ENCODE peak calls at places on chromosomes 6 and 20, in eight cellular contexts. M is AG04449, H is upper lobe of left lung, Q is right lobe of liver, L is MM.1S, U is foreskin fibroblast, P is esophagus muscularis mucosa, A is endodermal cell. Y is an unnamed sample.

GRCh38 chr6:154071236-154071635 is 32.2 kb downstream of the OPRM1 start:
- DNase-seq in M (no peak), H (no peak), Q (no peak), L (no peak), U (no peak), P (no peak), A (no peak), Y (no peak)

GRCh38 chr20:9501473-9501872 is 12.9 kb upstream of the LAMP5 start:
- DNase-seq in M (no peak), H (no peak), Q (no peak), L (no peak), U (no peak), P (no peak), A (no peak), Y (no peak)

GRCh38 chr20:17611540-17612286 is 41.8 kb downstream of the DSTN start:
- DNase-seq in M (no peak), H (no peak), Q (peak; percentile 48), L (peak; percentile 21), U (peak; percentile 62), P (peak; percentile 92), A (peak; percentile 61), Y (no peak)

GRCh38 chr20:35144694-35145093 is 2.4 kb downstream of the EDEM2 start:
- DNase-seq in M (no peak), H (peak; percentile 43), Q (no peak), L (no peak), U (no peak), P (no peak), A (no peak), Y (no peak)

GRCh38 chr6:73606428-73606827 is 47.4 kb downstream of the SLC17A5 start:
- DNase-seq in M (no peak), H (no peak), Q (no peak), L (no peak), U (peak; percentile 11), P (no peak), A (no peak), Y (no peak)

GRCh38 chr20:47038581-47039560 is 144.2 kb downstream of the EYA2 start:
- DNase-seq in M (no peak), H (no peak), Q (peak; percentile 47), L (no peak), U (peak; percentile 46), P (no peak), A (no peak), Y (no peak)

GRCh38 chr6:136989591-136990578 is 54.9 kb downstream of the IL20RA start:
- DNase-seq in M (no peak), H (no peak), Q (no peak), L (no peak), U (peak; percentile 32), P (peak; percentile 92), A (peak; percentile 87), Y (no peak)

GRCh38 chr6:1253816-1254215 is 58.1 kb upstream of the FOXQ1 start:
- DNase-seq in M (no peak), H (no peak), Q (no peak), L (no peak), U (no peak), P (no peak), A (no peak), Y (no peak)

GRCh38 chr6:110217255-110217654 is 37.0 kb downstream of the CDC40 start:
- DNase-seq in M (no peak), H (no peak), Q (no peak), L (no peak), U (peak; percentile 53), P (no peak), A (peak; percentile 46), Y (no peak)

GRCh38 chr6:151284012-151284411 is 44.2 kb downstream of the AKAP12 start:
- DNase-seq in M (no peak), H (no peak), Q (no peak), L (no peak), U (no peak), P (no peak), A (no peak), Y (no peak)
- H3K4me3 ChIP-seq in M (no peak overlapping the region), H (no peak overlapping the region), Q (no peak overlapping the region), L (no peak overlapping the region), U (no peak overlapping the region), P (no peak overlapping the region), A (no peak overlapping the region), Y (no peak overlapping the region)

DNA sequence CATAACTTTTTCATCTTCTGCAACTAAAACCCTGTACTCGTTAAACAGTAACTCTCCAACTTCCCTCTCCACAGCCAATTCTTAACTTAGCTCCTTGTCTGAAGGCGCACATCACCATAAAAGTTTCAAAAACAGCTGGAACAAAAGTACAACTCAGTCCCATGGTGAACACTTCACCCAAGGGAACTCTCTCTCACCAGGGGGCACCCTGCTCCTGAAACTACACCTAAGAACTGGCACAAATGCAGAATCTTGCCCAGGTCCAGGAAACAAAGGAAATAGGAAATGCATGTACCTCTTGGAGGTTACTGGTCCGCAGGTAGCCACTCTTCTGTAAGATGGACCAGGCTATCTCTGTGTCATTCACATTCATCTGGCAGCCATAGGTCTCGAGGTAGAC is 6.6 kb downstream of the CDK5RAP1 start:
- DNase-seq in M (no peak), H (no peak), Q (no peak), L (no peak), U (peak; percentile 30), P (no peak), A (no peak), Y (no peak)
- TF ChIP-seq CTCF in M (no peak), H (no peak), Q (no peak), L (peak; percentile 5), U (no peak), P (no peak), A (no peak), Y (peak; percentile 7)

GRCh38 chr20:45937765-45938164 is 3.3 kb downstream of the PCIF1 start:
- DNase-seq in M (no peak), H (no peak), Q (no peak), L (no peak), U (no peak), P (no peak), A (no peak), Y (no peak)

GRCh38 chr20:45935416-45936046 is 1.0 kb downstream of the PCIF1 start:
- DNase-seq in M (no peak), H (no peak), Q (no peak), L (no peak), U (no peak), P (no peak), A (no peak), Y (no peak)

GRCh38 chr20:45934587-45935415 is at the start of gene PCIF1:
- DNase-seq in M (peak; percentile 67), H (peak; percentile 97), Q (peak; percentile 99), L (peak; percentile 97), U (peak; percentile 99), P (peak; percentile 100), A (peak; percentile 99), Y (peak; percentile 87)

GRCh38 chr20:45934046-45934586 is 367 bp upstream of the PCIF1 start:
- DNase-seq in M (no peak), H (peak; percentile 64), Q (peak; percentile 71), L (peak; percentile 39), U (peak; percentile 47), P (no peak), A (peak; percentile 81), Y (no peak)

DNA sequence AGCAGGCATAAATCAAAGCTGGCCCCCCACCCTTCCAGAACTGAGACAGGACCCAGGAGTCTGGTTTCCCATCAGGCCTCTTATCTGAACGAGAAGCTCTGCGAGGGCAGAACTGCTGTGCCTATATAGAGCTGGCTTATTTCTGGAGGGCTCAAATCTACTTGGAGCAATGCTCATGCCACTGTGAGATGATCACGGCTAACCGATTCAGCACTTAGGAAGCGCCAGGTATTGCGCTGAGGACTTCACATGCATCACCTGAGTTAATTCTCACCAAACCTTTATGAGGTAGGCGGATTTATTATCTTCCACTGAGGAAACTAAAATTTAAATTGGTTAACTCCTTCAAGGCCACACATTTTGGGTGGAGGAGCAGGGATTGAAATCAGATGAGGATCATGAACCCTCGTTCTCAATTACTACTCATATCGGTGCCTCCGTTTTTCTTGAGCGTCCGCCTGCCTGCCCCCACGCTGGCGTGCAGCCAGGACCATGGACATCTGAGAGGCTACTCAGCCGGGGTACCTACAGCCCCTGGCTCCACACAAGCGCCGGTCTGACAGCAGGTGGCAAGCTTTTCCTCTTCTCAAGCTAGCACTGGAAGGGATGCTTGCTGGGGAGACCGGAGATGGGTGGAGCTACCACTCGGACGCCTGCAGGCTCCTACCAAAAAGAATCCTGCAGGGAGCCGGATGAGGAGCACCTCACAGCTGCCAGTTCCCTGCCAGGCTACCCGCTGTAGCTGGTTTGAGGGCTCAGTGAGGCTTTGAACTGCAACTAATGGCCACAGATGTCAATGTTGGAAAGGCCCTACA is 1.0 kb upstream of the PCIF1 start:
- DNase-seq in M (no peak), H (peak; percentile 85), Q (peak; percentile 74), L (peak; percentile 76), U (peak; percentile 87), P (no peak), A (peak; percentile 95), Y (no peak)
- H3K4me3 ChIP-seq in M (peak overlapping the region; percentile 99), H (peak overlapping the region; percentile 75), Q (peak overlapping the region; percentile 100), L (peak overlapping the region; percentile 97), U (peak overlapping the region; percentile 92), P (peak overlapping the region; percentile 92), A (peak overlapping the region; percentile 91), Y (peak overlapping the region; percentile 95)

GRCh38 chr6:128554302-128554701 is 33.9 kb upstream of the PTPRK start:
- DNase-seq in M (no peak), H (no peak), Q (no peak), L (no peak), U (peak; percentile 33), P (no peak), A (no peak), Y (no peak)
- TF ChIP-seq CTCF in M (no peak), H (no peak), Q (peak; percentile 32), L (no peak), U (peak; percentile 19), P (peak; percentile 30), A (peak; percentile 25), Y (peak; percentile 23)

GRCh38 chr6:106525111-106525884 is 104.0 kb downstream of the RTN4IP1 start:
- DNase-seq in M (no peak), H (no peak), Q (no peak), L (peak; percentile 74), U (no peak), P (no peak), A (no peak), Y (no peak)
- H3K4me3 ChIP-seq in M (no peak overlapping the region), H (peak overlapping the region; percentile 36), Q (peak overlapping the region; percentile 1), L (peak overlapping the region; percentile 57), U (no peak overlapping the region), P (peak overlapping the region; percentile 35), A (no peak overlapping the region), Y (no peak overlapping the region)

GRCh38 chr20:5135363-5136012 is 8.7 kb downstream of the CDS2 start:
- DNase-seq in M (no peak), H (no peak), Q (no peak), L (no peak), U (no peak), P (no peak), A (peak; percentile 55), Y (no peak)
- TF ChIP-seq CTCF in M (no peak), H (no peak), Q (no peak), L (no peak), U (no peak), P (no peak), A (no peak), Y (no peak)

Y was measured in AG09309.